ENCODE peak calls at places on chromosomes 6 and 20, in six cellular contexts. One of them, this sample, is unnamed.

GRCh38 chr6:5223309-5223708 is 37.4 kb downstream of the LYRM4 start:
- DNase-seq in fibroblast of mammary gland: no peak
- DNase-seq in SK-N-SH: no peak
- DNase-seq in heart right ventricle: no peak
- DNase-seq in CD8-positive, alpha-beta T cell: no peak
- DNase-seq in tibial artery: no peak
- DNase-seq in this sample: no peak

GRCh38 chr6:125811259-125811658 is 20.5 kb downstream of the NCOA7 start:
- DNase-seq in fibroblast of mammary gland: no peak
- DNase-seq in SK-N-SH: no peak
- DNase-seq in heart right ventricle: no peak
- DNase-seq in CD8-positive, alpha-beta T cell: no peak
- DNase-seq in tibial artery: no peak
- DNase-seq in this sample: no peak

GRCh38 chr20:50724851-50725721 is 6.3 kb upstream of the PARD6B start:
- DNase-seq in fibroblast of mammary gland: peak
- DNase-seq in SK-N-SH: peak
- DNase-seq in heart right ventricle: peak
- DNase-seq in CD8-positive, alpha-beta T cell: no peak
- DNase-seq in tibial artery: peak
- DNase-seq in this sample: peak

GRCh38 chr6:9412951-9413559 is 977.7 kb upstream of the SLC35B3 start:
- DNase-seq in fibroblast of mammary gland: peak
- DNase-seq in SK-N-SH: peak
- DNase-seq in heart right ventricle: peak
- DNase-seq in CD8-positive, alpha-beta T cell: no peak
- DNase-seq in tibial artery: no peak
- DNase-seq in this sample: no peak

GRCh38 chr6:45791600-45792168 is 224.0 kb downstream of the CLIC5 start:
- DNase-seq in fibroblast of mammary gland: peak
- DNase-seq in SK-N-SH: no peak
- DNase-seq in heart right ventricle: no peak
- DNase-seq in CD8-positive, alpha-beta T cell: no peak
- DNase-seq in tibial artery: no peak
- DNase-seq in this sample: peak

GRCh38 chr6:70241991-70242420 is 60.9 kb downstream of the COL9A1 start:
- DNase-seq in fibroblast of mammary gland: no peak
- DNase-seq in SK-N-SH: no peak
- DNase-seq in heart right ventricle: no peak
- DNase-seq in CD8-positive, alpha-beta T cell: no peak
- DNase-seq in tibial artery: no peak
- DNase-seq in this sample: no peak

GRCh38 chr6:84263557-84263956 is 36.1 kb upstream of the CEP162 start:
- DNase-seq in fibroblast of mammary gland: no peak
- DNase-seq in SK-N-SH: no peak
- DNase-seq in heart right ventricle: no peak
- DNase-seq in CD8-positive, alpha-beta T cell: no peak
- DNase-seq in tibial artery: no peak
- DNase-seq in this sample: no peak

GRCh38 chr20:62297449-62298227 is 5.2 kb upstream of the ADRM1 start:
- DNase-seq in fibroblast of mammary gland: no peak
- DNase-seq in SK-N-SH: no peak
- DNase-seq in heart right ventricle: no peak
- DNase-seq in CD8-positive, alpha-beta T cell: no peak
- DNase-seq in tibial artery: no peak
- DNase-seq in this sample: no peak

GRCh38 chr6:15906393-15906976 is 222.4 kb upstream of the MYLIP start:
- DNase-seq in fibroblast of mammary gland: no peak
- DNase-seq in SK-N-SH: no peak
- DNase-seq in heart right ventricle: no peak
- DNase-seq in CD8-positive, alpha-beta T cell: no peak
- DNase-seq in tibial artery: no peak
- DNase-seq in this sample: no peak

GRCh38 chr6:27290065-27290849 is 21.8 kb downstream of the POM121L2 start:
- DNase-seq in fibroblast of mammary gland: peak
- DNase-seq in SK-N-SH: no peak
- DNase-seq in heart right ventricle: no peak
- DNase-seq in CD8-positive, alpha-beta T cell: no peak
- DNase-seq in tibial artery: no peak
- DNase-seq in this sample: peak

GRCh38 chr6:166616261-166617226 is 10.5 kb downstream of the RPS6KA2 start:
- DNase-seq in fibroblast of mammary gland: no peak
- DNase-seq in SK-N-SH: no peak
- DNase-seq in heart right ventricle: no peak
- DNase-seq in CD8-positive, alpha-beta T cell: no peak
- DNase-seq in tibial artery: no peak
- DNase-seq in this sample: no peak

GRCh38 chr6:42226251-42227143 is 8.8 kb upstream of the MRPS10 start:
- DNase-seq in fibroblast of mammary gland: peak
- DNase-seq in SK-N-SH: no peak
- DNase-seq in heart right ventricle: no peak
- DNase-seq in CD8-positive, alpha-beta T cell: no peak
- DNase-seq in tibial artery: no peak
- DNase-seq in this sample: peak

GRCh38 chr20:10603971-10604864 is 69.6 kb downstream of the JAG1 start:
- DNase-seq in fibroblast of mammary gland: peak
- DNase-seq in SK-N-SH: no peak
- DNase-seq in heart right ventricle: peak
- DNase-seq in CD8-positive, alpha-beta T cell: no peak
- DNase-seq in tibial artery: peak
- DNase-seq in this sample: peak

GRCh38 chr20:46619445-46619844 is 31.8 kb downstream of the SLC13A3 start:
- DNase-seq in fibroblast of mammary gland: peak
- DNase-seq in SK-N-SH: no peak
- DNase-seq in heart right ventricle: no peak
- DNase-seq in CD8-positive, alpha-beta T cell: no peak
- DNase-seq in tibial artery: no peak
- DNase-seq in this sample: no peak

GRCh38 chr6:157714153-157714490 is 108.9 kb upstream of the SNX9 start:
- DNase-seq in fibroblast of mammary gland: peak
- DNase-seq in SK-N-SH: no peak
- DNase-seq in heart right ventricle: no peak
- DNase-seq in CD8-positive, alpha-beta T cell: no peak
- DNase-seq in tibial artery: no peak
- DNase-seq in this sample: no peak

GRCh38 chr6:56046576-56046975 is 171.2 kb upstream of the BMP5 start:
- DNase-seq in fibroblast of mammary gland: peak
- DNase-seq in SK-N-SH: no peak
- DNase-seq in heart right ventricle: peak
- DNase-seq in CD8-positive, alpha-beta T cell: no peak
- DNase-seq in tibial artery: peak
- DNase-seq in this sample: no peak

GRCh38 chr20:50594591-50595432 is 84.6 kb downstream of the PTPN1 start:
- DNase-seq in fibroblast of mammary gland: no peak
- DNase-seq in SK-N-SH: no peak
- DNase-seq in heart right ventricle: no peak
- DNase-seq in CD8-positive, alpha-beta T cell: no peak
- DNase-seq in tibial artery: no peak
- DNase-seq in this sample: no peak

GRCh38 chr6:103367212-103367611 is 1492.5 kb downstream of the HACE1 start:
- DNase-seq in fibroblast of mammary gland: no peak
- DNase-seq in SK-N-SH: no peak
- DNase-seq in heart right ventricle: no peak
- DNase-seq in CD8-positive, alpha-beta T cell: no peak
- DNase-seq in tibial artery: no peak
- DNase-seq in this sample: no peak

GRCh38 chr6:5905431-5906339 is 101.0 kb downstream of the NRN1 start:
- DNase-seq in fibroblast of mammary gland: peak
- DNase-seq in SK-N-SH: no peak
- DNase-seq in heart right ventricle: peak
- DNase-seq in CD8-positive, alpha-beta T cell: no peak
- DNase-seq in tibial artery: peak
- DNase-seq in this sample: peak

GRCh38 chr6:52503344-52503747 is 73.5 kb downstream of the TRAM2 start:
- DNase-seq in fibroblast of mammary gland: no peak
- DNase-seq in SK-N-SH: peak
- DNase-seq in heart right ventricle: peak
- DNase-seq in CD8-positive, alpha-beta T cell: no peak
- DNase-seq in tibial artery: no peak
- DNase-seq in this sample: no peak

DNA sequence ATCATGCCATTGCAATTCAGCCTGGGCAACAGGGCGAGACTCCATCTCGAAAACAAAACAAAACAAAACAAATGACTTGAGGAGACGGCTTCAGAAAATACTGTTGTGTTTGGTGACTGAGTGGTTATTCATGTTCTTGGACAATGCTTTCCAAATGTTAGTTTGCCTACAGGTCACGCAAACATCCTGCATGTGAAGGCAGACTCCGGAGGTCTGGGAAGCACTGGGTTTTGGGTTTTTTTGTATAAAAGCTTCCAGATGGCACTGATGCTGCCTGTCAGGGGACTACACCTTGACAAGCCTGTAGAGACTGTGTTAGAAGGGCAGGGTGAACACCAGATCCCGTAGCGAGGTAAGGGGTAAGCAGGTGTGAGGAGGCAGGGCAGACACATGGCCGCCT is 81.7 kb downstream of the THBS2 start:
- DNase-seq in fibroblast of mammary gland: peak
- DNase-seq in SK-N-SH: no peak
- DNase-seq in heart right ventricle: no peak
- DNase-seq in CD8-positive, alpha-beta T cell: no peak
- DNase-seq in tibial artery: no peak
- DNase-seq in this sample: no peak
- H3K4me3 ChIP-seq in fibroblast of mammary gland: no peak
- H3K4me3 ChIP-seq in SK-N-SH: no peak
- H3K4me3 ChIP-seq in heart right ventricle: no peak
- H3K4me3 ChIP-seq in CD8-positive, alpha-beta T cell: no peak
- H3K4me3 ChIP-seq in tibial artery: no peak
- H3K4me3 ChIP-seq in this sample: no peak

DNA sequence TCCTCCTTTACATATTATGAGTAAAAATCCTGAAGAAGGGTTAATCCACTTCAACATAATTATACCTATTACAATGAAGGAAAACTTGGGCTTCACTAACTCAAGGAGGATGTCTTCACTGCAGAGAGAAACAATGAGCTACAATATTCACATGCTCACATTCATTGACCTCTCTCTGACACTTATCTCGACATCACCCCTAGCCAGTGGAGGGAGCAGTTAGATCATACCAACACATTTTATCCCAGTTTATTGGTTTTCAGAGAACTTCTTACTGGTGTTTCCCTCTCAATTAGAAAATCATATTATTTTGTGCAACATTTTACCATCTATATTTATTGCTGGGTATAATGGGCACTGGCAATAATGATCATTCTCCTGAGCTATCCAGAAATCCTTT is 646.5 kb downstream of the TENT5A start:
- DNase-seq in fibroblast of mammary gland: peak
- DNase-seq in SK-N-SH: no peak
- DNase-seq in heart right ventricle: no peak
- DNase-seq in CD8-positive, alpha-beta T cell: no peak
- DNase-seq in tibial artery: no peak
- DNase-seq in this sample: no peak
- TF ChIP-seq CTCF in fibroblast of mammary gland: peak
- TF ChIP-seq CTCF in SK-N-SH: no peak
- TF ChIP-seq CTCF in heart right ventricle: no peak
- TF ChIP-seq CTCF in CD8-positive, alpha-beta T cell: no peak
- TF ChIP-seq CTCF in tibial artery: no peak
- TF ChIP-seq CTCF in this sample: no peak

DNA sequence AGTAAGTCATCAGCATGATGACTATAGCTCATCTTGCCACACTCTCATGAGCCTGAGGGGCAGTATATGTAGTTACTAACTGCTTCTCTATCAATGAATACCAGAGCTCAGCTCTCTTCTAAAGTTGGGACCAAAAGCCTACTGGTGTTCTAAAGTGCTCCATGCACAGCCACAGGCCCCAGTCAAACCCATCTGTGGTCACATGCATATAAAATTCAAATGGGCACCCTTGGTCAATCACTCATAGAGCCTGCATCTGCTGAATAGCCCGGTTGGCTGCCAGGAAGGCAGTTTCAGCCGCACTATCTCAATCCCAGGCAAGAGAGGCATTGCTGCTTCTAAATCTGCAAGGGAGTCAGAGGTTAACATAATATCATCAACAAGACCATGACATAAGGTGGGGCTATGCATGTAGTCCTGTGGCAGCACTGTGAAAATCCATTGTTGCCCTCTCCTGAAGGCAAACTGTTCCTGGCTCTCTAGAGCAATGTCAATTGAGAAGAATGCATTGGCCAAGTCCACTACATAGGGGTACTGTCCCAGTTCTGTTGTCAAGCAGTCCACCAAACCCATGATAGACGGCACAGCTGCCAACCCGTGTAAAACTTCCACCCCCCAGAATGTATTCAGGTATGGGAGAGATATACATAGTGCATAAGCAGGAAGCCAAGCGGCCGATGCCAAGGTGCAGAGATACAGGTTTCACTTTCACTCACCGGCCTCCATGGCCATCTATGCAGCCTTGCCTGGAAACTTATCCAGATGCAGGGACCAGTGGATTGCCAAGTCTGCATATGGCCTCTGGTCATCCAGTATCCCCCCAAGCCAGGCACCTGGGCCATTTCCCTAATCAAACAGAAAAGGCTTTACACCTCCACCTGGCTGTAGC is 76.2 kb downstream of the ALDH8A1 start:
- DNase-seq in fibroblast of mammary gland: no peak
- DNase-seq in SK-N-SH: no peak
- DNase-seq in heart right ventricle: no peak
- DNase-seq in CD8-positive, alpha-beta T cell: no peak
- DNase-seq in tibial artery: no peak
- DNase-seq in this sample: no peak
- H3K4me3 ChIP-seq in fibroblast of mammary gland: no peak
- H3K4me3 ChIP-seq in SK-N-SH: no peak
- H3K4me3 ChIP-seq in heart right ventricle: no peak
- H3K4me3 ChIP-seq in CD8-positive, alpha-beta T cell: peak
- H3K4me3 ChIP-seq in tibial artery: no peak
- H3K4me3 ChIP-seq in this sample: no peak

DNA sequence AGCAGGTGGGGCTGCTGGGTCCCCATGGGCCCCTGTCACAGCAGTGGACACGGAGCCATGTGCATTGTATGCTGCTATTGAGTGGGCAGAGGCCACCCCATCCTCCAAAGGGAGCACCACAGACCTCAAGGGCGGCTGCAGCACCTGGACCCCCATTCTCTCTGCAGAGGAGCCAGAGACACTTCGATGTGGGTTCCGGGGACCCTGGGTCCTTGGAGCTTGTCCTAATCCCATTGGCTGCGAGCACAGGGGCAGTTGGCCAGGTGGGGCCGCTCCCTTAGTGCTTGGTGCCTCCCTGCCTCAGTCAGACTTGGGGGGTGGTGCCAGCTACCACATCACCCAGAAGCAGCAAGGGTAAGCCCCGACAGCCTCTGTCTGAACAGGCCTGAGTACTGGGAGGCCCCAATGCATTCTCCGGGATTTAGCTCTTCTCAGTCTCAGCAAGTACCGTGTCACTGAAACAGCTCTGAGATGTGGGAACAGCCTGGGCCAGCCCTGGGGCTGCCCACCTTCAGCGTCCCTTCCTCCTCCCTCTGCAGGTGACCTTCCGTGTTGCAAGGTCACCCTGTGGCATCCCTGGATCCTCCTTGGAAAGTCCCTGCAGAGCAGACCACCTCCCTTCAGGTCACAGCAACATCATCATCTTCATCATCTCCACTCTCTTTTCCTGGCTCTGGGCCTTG is 73.9 kb downstream of the GINS1 start:
- DNase-seq in fibroblast of mammary gland: no peak
- DNase-seq in SK-N-SH: no peak
- DNase-seq in heart right ventricle: no peak
- DNase-seq in CD8-positive, alpha-beta T cell: no peak
- DNase-seq in tibial artery: no peak
- DNase-seq in this sample: no peak
- TF ChIP-seq CTCF in fibroblast of mammary gland: no peak
- TF ChIP-seq CTCF in SK-N-SH: no peak
- TF ChIP-seq CTCF in heart right ventricle: no peak
- TF ChIP-seq CTCF in CD8-positive, alpha-beta T cell: no peak
- TF ChIP-seq CTCF in tibial artery: no peak
- TF ChIP-seq CTCF in this sample: no peak

GRCh38 chr20:45100563-45101245 is at the start of gene KCNS1:
- DNase-seq in fibroblast of mammary gland: no peak
- DNase-seq in SK-N-SH: peak
- DNase-seq in heart right ventricle: no peak
- DNase-seq in CD8-positive, alpha-beta T cell: no peak
- DNase-seq in tibial artery: no peak
- DNase-seq in this sample: no peak
- H3K4me3 ChIP-seq in fibroblast of mammary gland: no peak
- H3K4me3 ChIP-seq in SK-N-SH: no peak
- H3K4me3 ChIP-seq in heart right ventricle: no peak
- H3K4me3 ChIP-seq in CD8-positive, alpha-beta T cell: no peak
- H3K4me3 ChIP-seq in tibial artery: no peak
- H3K4me3 ChIP-seq in this sample: no peak

This sample was measured in PC-9.